ENCODE peak calls at places on chromosome 20, in nine cellular contexts. L, P, Q, G, W, K, O, I and A are unnamed samples.

GRCh38 chr20:41398408-41398807 is 31.8 kb upstream of the EMILIN3 start:
- DNase-seq in L (no peak), P (no peak), Q (no peak), G (peak; percentile 64), W (peak; percentile 71), K (no peak), O (no peak), I (no peak), A (peak; percentile 56)

GRCh38 chr20:57751411-57751810 is 41.6 kb upstream of the PMEPA1 start:
- DNase-seq in L (peak; percentile 29), P (no peak), Q (no peak), G (no peak), W (no peak), K (no peak), O (no peak), I (no peak), A (no peak)

GRCh38 chr20:46060301-46060881 is 29.4 kb downstream of the NCOA5 start:
- DNase-seq in L (no peak), P (peak; percentile 50), Q (no peak), G (no peak), W (no peak), K (peak; percentile 64), O (no peak), I (peak; percentile 20), A (no peak)

GRCh38 chr20:44401052-44401769 is 45.7 kb downstream of the HNF4A start:
- DNase-seq in L (no peak), P (no peak), Q (no peak), G (no peak), W (peak; percentile 37), K (no peak), O (no peak), I (no peak), A (no peak)

GRCh38 chr20:36847009-36847709 is 28.8 kb upstream of the TLDC2 start:
- DNase-seq in L (peak; percentile 89), P (no peak), Q (peak; percentile 69), G (peak; percentile 83), W (peak; percentile 71), K (no peak), O (no peak), I (no peak), A (peak; percentile 65)

GRCh38 chr20:20521736-20522135 is 153.8 kb downstream of the INSM1 start:
- DNase-seq in L (no peak), P (no peak), Q (peak; percentile 1), G (no peak), W (no peak), K (no peak), O (no peak), I (no peak), A (no peak)

GRCh38 chr20:23582293-23582692 is 14.0 kb upstream of the CST9L start:
- DNase-seq in L (no peak), P (no peak), Q (no peak), G (no peak), W (no peak), K (no peak), O (no peak), I (no peak), A (no peak)

GRCh38 chr20:38148328-38149102 is 16.6 kb downstream of the TGM2 start:
- DNase-seq in L (no peak), P (no peak), Q (no peak), G (no peak), W (no peak), K (no peak), O (no peak), I (no peak), A (no peak)

GRCh38 chr20:33646191-33646590 is 15.9 kb upstream of the C20orf144 start:
- DNase-seq in L (no peak), P (no peak), Q (no peak), G (no peak), W (no peak), K (no peak), O (no peak), I (no peak), A (no peak)

GRCh38 chr20:25233016-25233772 is 14.7 kb upstream of the PYGB start:
- DNase-seq in L (no peak), P (no peak), Q (peak; percentile 94), G (peak; percentile 65), W (peak; percentile 87), K (peak; percentile 55), O (no peak), I (no peak), A (peak; percentile 78)

GRCh38 chr20:53656653-53657288 is 63.1 kb upstream of the ZNF217 start:
- DNase-seq in L (no peak), P (peak; percentile 25), Q (peak; percentile 58), G (peak; percentile 76), W (no peak), K (no peak), O (no peak), I (no peak), A (peak; percentile 82)